ENCODE peak calls at places on chromosomes 13 and 19, in seven cellular contexts. B is CD8-positive, alpha-beta T cell; O is OCI-LY7; R is Peyer's patch; T is A549; K is adrenal gland; S is ascending aorta. C is an unnamed sample.

GRCh38 chr13:79711631-79712030 is 230.7 kb downstream of the NDFIP2 start:
- DNase-seq in O (no peak), R (no peak), K (no peak), S (no peak), T (no peak), B (no peak), C (no peak)

GRCh38 chr13:51698352-51698751 is 105.6 kb downstream of the DHRS12 start:
- DNase-seq in K (no peak), O (no peak), B (no peak), R (no peak), T (no peak), S (no peak), C (no peak)

GRCh38 chr13:28679628-28680027 is 20.7 kb downstream of the POMP start:
- DNase-seq in O (no peak), R (no peak), K (no peak), S (no peak), B (no peak), T (no peak), C (no peak)

GRCh38 chr13:90534617-90535340 is 812.7 kb upstream of the MIR17HG start:
- DNase-seq in R (no peak), B (no peak), T (no peak), O (no peak), K (no peak), S (no peak), C (no peak)

GRCh38 chr19:23116802-23117571 is at the start of gene ZNF730:
- DNase-seq in K (peak), O (peak), T (no peak), S (no peak), R (no peak), B (peak), C (no peak)

GRCh38 chr13:43766766-43767165 is 20.0 kb downstream of the ENOX1 start:
- DNase-seq in K (no peak), S (no peak), O (no peak), B (no peak), T (no peak), R (no peak), C (peak)

GRCh38 chr13:44022196-44022595 is 142.5 kb downstream of the LACC1 start:
- DNase-seq in O (no peak), S (no peak), K (no peak), T (peak), B (no peak), R (no peak), C (no peak)

GRCh38 chr13:73261739-73262216 is 203.0 kb downstream of the KLF5 start:
- DNase-seq in S (no peak), B (no peak), R (no peak), T (no peak), O (no peak), K (no peak), C (no peak)

GRCh38 chr19:5052945-5053485 is 84.1 kb downstream of the KDM4B start:
- DNase-seq in K (no peak), R (no peak), S (no peak), B (no peak), O (no peak), T (no peak), C (no peak)

GRCh38 chr19:41595890-41596280 is 19.9 kb downstream of the CEACAM21 start:
- DNase-seq in S (no peak), B (no peak), R (no peak), K (no peak), T (no peak), O (no peak), C (no peak)

GRCh38 chr13:100234524-100235136 is 145.7 kb downstream of the PCCA start:
- DNase-seq in S (no peak), R (no peak), T (peak), K (no peak), B (no peak), O (no peak), C (no peak)

GRCh38 chr19:45927565-45928261 is 13.1 kb upstream of the NANOS2 start:
- DNase-seq in O (peak), R (peak), B (peak), K (peak), S (peak), T (peak), C (peak)

GRCh38 chr13:105920375-105920774 is 615.1 kb downstream of the EFNB2 start:
- DNase-seq in B (no peak), O (no peak), T (peak), R (no peak), K (no peak), S (no peak), C (no peak)

GRCh38 chr13:110228936-110229904 is 77.7 kb downstream of the COL4A1 start:
- DNase-seq in R (no peak), S (no peak), B (no peak), T (no peak), K (no peak), O (no peak), C (no peak)

GRCh38 chr19:35903550-35904179 is 1.3 kb downstream of the HCST start:
- DNase-seq in R (peak), T (peak), S (peak), K (peak), O (peak), B (peak), C (peak)

GRCh38 chr19:639251-640155 is at the start of gene FGF22:
- DNase-seq in R (peak), B (peak), S (peak), T (peak), O (peak), K (peak), C (peak)

GRCh38 chr19:52665529-52665928 is 27.4 kb upstream of the ZNF83 start:
- DNase-seq in R (no peak), S (no peak), O (no peak), T (no peak), K (no peak), B (no peak), C (no peak)

GRCh38 chr19:48962029-48962848 is 2.9 kb upstream of the FTL start:
- DNase-seq in S (no peak), R (peak), T (peak), O (peak), B (peak), K (peak), C (no peak)

GRCh38 chr19:5897189-5897969 is 6.2 kb downstream of the NDUFA11 start:
- DNase-seq in S (no peak), R (no peak), O (no peak), B (no peak), T (no peak), K (peak), C (no peak)

GRCh38 chr13:80551650-80552497 is 210.9 kb upstream of the SPRY2 start:
- DNase-seq in T (no peak), S (no peak), O (no peak), R (no peak), B (no peak), K (no peak), C (no peak)

GRCh38 chr13:33073338-33073737 is 57.1 kb downstream of the KL start:
- DNase-seq in S (no peak), T (no peak), O (no peak), K (no peak), B (no peak), R (no peak), C (no peak)

GRCh38 chr13:110126391-110126961 is 180.5 kb downstream of the COL4A1 start:
- DNase-seq in T (peak), B (no peak), R (no peak), S (no peak), O (no peak), K (peak), C (peak)

GRCh38 chr19:38319421-38320258 is at the start of gene KCNK6:
- DNase-seq in K (peak), O (peak), B (peak), T (no peak), R (peak), S (no peak), C (peak)

GRCh38 chr13:95023405-95023804 is 277.8 kb downstream of the ABCC4 start:
- DNase-seq in R (no peak), K (no peak), T (no peak), B (no peak), S (no peak), O (no peak), C (no peak)

GRCh38 chr13:99215466-99215865 is 14.8 kb downstream of the UBAC2 start:
- DNase-seq in R (no peak), K (no peak), S (no peak), T (no peak), B (peak), O (no peak), C (no peak)

GRCh38 chr13:28128030-28128429 is 10.3 kb upstream of the PAN3 start:
- DNase-seq in K (no peak), S (no peak), O (no peak), T (no peak), R (no peak), B (no peak), C (no peak)

GRCh38 chr19:38203197-38203596 is 20.8 kb downstream of the DPF1 start:
- DNase-seq in B (no peak), T (no peak), S (no peak), O (no peak), K (no peak), R (no peak), C (no peak)

GRCh38 chr19:54154603-54155345 is 4.7 kb downstream of the LENG1 start:
- DNase-seq in R (no peak), B (peak), K (no peak), S (no peak), T (no peak), O (no peak), C (no peak)

GRCh38 chr13:57969961-57970360 is 338.4 kb downstream of the PCDH17 start:
- DNase-seq in K (no peak), O (no peak), R (no peak), T (no peak), S (no peak), B (no peak), C (no peak)

GRCh38 chr13:26663801-26664200 is 96.8 kb downstream of the GPR12 start:
- DNase-seq in O (peak), S (no peak), K (no peak), B (no peak), T (no peak), R (no peak), C (no peak)

GRCh38 chr13:44274838-44275237 is 98.8 kb upstream of the SERP2 start:
- DNase-seq in R (no peak), O (peak), T (no peak), B (peak), K (no peak), S (no peak), C (no peak)

GRCh38 chr19:19224852-19225494 is 13.2 kb downstream of the NCAN start:
- DNase-seq in S (no peak), O (no peak), R (peak), T (peak), B (peak), K (peak), C (peak)

GRCh38 chr13:28100149-28101121 is at the start of gene FLT3:
- DNase-seq in B (no peak), R (no peak), S (no peak), T (peak), K (no peak), O (no peak), C (no peak)

GRCh38 chr19:52171321-52172169 is at the start of gene ZNF836:
- DNase-seq in S (peak), K (peak), R (peak), B (peak), O (peak), T (peak), C (peak)

GRCh38 chr13:84574851-84575250 is 692.6 kb upstream of the SLITRK1 start:
- DNase-seq in B (no peak), S (no peak), K (no peak), T (peak), O (no peak), R (no peak), C (no peak)

GRCh38 chr13:30274083-30274482 is 33.3 kb downstream of the KATNAL1 start:
- DNase-seq in R (no peak), T (no peak), B (no peak), O (no peak), K (no peak), S (no peak), C (no peak)

GRCh38 chr19:45667620-45668341 is at the start of gene GIPR:
- DNase-seq in O (peak), R (peak), T (peak), B (peak), S (no peak), K (no peak), C (no peak)

GRCh38 chr13:44136693-44137268 is 236.8 kb upstream of the SERP2 start:
- DNase-seq in B (no peak), O (no peak), R (no peak), T (no peak), S (no peak), K (no peak), C (no peak)

GRCh38 chr19:12995596-12996541 is 594 bp downstream of the NFIX start:
- DNase-seq in B (no peak), S (no peak), R (peak), T (no peak), K (peak), O (no peak), C (no peak)
- H3K27ac ChIP-seq in B (no peak), S (peak), R (peak), T (peak), K (peak), O (no peak), C (peak)

DNA sequence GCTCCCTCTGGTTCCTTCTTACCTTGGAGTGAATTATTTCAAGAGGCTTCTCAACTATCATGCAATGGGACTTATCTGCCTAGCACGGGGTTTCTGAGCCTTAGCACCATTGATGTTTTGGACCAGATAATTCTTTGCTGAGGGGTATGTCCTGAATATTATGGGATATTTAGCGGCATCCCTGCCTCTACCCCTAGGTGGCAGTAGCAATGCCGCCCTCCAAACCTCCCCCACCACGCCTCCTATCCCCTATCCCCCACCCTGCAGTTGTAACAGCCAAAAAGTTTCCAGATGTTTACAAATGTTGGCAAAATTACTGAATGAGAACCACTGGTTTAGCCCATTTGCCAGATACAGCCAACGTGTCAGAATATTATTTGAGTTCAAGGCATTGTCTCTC is 125.5 kb downstream of the POSTN start:
- DNase-seq in O (peak), S (no peak), T (no peak), R (no peak), B (no peak), K (no peak), C (no peak)
- TF ChIP-seq CTCF in O (peak), S (no peak), T (no peak), R (no peak), B (no peak), K (no peak), C (no peak)

GRCh38 chr19:32675720-32676185 is at the start of gene RGS9BP:
- DNase-seq in B (peak), O (no peak), T (peak), S (peak), K (peak), R (peak), C (peak)
- H3K27ac ChIP-seq in B (peak), O (peak), T (peak), S (peak), K (peak), R (peak), C (peak)

GRCh38 chr19:57578487-57579205 is at the start of gene ZNF416:
- DNase-seq in B (peak), T (peak), O (peak), K (peak), R (peak), S (peak), C (peak)
- TF ChIP-seq CTCF in B (no peak), T (no peak), O (peak), K (no peak), R (peak), S (no peak), C (no peak)

GRCh38 chr13:49503951-49504350 is 8.2 kb downstream of the PHF11 start:
- DNase-seq in T (no peak), O (no peak), R (no peak), S (no peak), K (no peak), B (no peak), C (no peak)

GRCh38 chr13:49502954-49503353 is 7.2 kb downstream of the PHF11 start:
- DNase-seq in B (no peak), R (no peak), O (no peak), T (no peak), S (no peak), K (peak), C (peak)

GRCh38 chr13:49498211-49498610 is 2.5 kb downstream of the PHF11 start:
- DNase-seq in B (no peak), T (no peak), K (no peak), O (no peak), R (no peak), S (no peak), C (no peak)

GRCh38 chr13:49497272-49497671 is 1.5 kb downstream of the PHF11 start:
- DNase-seq in R (no peak), O (no peak), K (no peak), B (no peak), T (no peak), S (no peak), C (no peak)

DNA sequence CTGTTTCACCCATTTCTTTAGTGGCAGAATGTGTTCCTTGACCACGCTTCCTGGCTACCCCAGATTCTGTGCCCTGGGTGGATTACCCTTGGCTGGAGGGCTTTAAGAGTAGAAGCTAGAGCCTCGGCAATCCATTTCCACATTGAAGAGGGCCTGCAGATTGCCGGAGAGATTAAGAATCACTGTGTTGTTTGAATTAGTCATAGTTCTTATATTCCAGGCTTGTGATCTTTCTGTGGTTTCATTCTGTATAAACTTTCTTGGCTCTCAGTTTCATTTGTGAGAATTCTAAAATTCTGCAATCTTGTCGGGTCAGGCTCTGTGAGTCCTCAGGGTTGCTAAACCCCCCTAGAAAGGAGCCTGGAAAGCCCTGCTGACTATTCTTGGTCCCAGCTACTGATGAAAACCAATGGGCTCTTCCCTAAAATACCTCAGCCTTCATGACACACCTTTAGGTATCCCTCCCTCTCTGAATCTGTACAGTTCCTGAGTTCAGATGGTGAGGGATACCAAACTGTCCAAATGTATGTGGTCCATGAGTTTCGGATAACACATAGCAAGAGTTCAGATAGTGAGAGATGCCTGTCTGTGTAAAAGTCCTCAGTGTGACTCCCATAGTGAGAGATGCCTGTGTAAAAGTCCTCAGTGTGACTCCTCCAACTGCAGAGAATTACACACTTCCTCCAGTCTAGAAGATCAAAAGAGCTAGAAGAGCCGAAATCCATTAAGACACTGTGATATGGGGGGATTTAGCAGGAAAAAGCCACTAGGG is 4.3 kb downstream of the PHF11 start:
- DNase-seq in T (no peak), R (no peak), K (no peak), S (no peak), O (no peak), B (no peak), C (no peak)
- H3K27ac ChIP-seq in T (no peak), R (peak), K (no peak), S (peak), O (no peak), B (no peak), C (no peak)

GRCh38 chr19:7857727-7858701 is 16.2 kb downstream of the PRR36 start:
- DNase-seq in B (no peak), T (no peak), R (peak), K (no peak), S (no peak), O (peak), C (no peak)
- TF ChIP-seq CTCF in B (no peak), T (no peak), R (no peak), K (no peak), S (no peak), O (no peak), C (no peak)

GRCh38 chr19:17303940-17304267 is 679 bp upstream of the ABHD8 start:
- DNase-seq in K (peak), R (peak), S (no peak), T (no peak), B (no peak), O (no peak), C (no peak)
- H3K27ac ChIP-seq in K (peak), R (peak), S (peak), T (peak), B (no peak), O (peak), C (peak)

DNA sequence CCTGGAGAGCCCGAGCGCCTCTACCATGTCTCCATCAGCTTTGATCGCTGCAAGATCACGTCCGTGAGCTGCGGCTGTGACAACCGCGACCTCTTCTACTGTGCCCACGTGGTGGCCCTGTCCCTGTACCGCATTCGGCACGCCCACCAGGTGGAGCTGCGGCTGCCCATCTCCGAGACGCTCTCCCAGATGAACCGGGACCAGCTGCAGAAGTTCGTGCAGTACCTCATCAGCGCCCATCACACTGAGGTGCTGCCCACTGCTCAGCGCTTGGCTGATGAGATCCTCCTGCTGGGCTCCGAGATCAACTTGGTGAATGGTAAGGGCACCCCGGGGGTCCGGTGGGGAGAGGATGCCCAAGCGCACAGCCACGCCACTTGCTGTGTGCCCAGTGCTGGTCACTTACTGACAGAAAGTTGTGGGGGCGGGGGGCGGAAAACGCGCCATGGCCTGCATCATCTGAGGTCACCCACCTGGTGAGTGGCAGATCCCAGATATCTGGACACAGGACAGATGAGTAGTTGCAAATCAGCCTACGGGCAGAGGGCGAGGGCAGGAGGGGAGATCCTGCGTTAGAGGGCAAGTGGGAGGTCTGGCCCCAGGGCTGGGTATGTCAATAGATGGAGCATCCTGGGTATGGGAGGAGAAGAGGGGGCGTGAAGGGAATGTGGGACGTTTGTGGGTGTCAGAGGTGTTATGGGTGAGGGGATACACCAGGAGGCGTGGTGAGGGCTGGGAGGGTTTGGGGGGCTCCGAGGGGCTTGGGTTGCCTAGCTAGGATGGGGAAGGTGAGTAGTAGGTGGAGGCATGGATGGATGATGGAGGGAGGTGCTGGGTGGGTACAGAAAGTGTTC is 9.8 kb downstream of the ZSWIM4 start:
- DNase-seq in K (no peak), B (no peak), T (no peak), R (no peak), S (no peak), O (no peak), C (no peak)
- TF ChIP-seq CTCF in K (no peak), B (no peak), T (no peak), R (peak), S (no peak), O (peak), C (peak)

DNA sequence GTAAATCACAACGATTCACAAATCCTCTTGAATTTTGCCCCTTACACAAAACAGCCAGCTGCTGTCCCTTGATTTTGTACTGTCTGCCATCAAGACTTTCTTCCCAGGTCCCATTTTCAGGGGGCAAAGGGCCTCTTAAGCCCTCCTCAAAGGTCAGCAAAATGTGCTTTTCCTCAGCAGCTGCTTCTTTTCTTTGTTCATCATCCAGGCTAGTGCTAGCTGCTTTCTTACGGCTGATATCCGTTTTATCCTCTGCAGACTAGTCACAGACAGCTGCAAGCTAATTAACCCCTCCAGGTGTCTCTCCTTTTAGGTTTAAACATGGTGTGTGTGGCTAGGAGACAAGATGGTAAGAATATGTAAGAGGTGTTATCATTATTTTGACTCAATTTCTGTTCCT is 90.9 kb downstream of the NALCN start:
- DNase-seq in R (no peak), O (no peak), T (no peak), S (no peak), K (no peak), B (no peak), C (no peak)
- H3K27ac ChIP-seq in R (no peak), O (no peak), T (no peak), S (no peak), K (no peak), B (no peak), C (no peak)

GRCh38 chr19:40530091-40530901 is 46.4 kb upstream of the SHKBP1 start:
- DNase-seq in S (no peak), O (peak), T (no peak), B (no peak), R (no peak), K (no peak), C (no peak)
- TF ChIP-seq CTCF in S (peak), O (peak), T (peak), B (no peak), R (no peak), K (no peak), C (peak)

C was measured in uterus.